ENCODE peak calls at places on chromosomes 4 and X, in six cellular contexts. X, C, Q, Y, D and F are unnamed samples.

GRCh38 chr4:81470456-81471327 is 1.0 kb downstream of the RASGEF1B start:
- DNase-seq in X (peak), C (no peak), Q (peak), Y (peak), D (peak), F (no peak)

GRCh38 chr4:38723726-38724506 is 58.9 kb downstream of the TLR10 start:
- DNase-seq in X (no peak), C (no peak), Q (no peak), Y (no peak), D (no peak), F (no peak)

GRCh38 chr4:86221076-86221475 is 138.8 kb downstream of the MAPK10 start:
- DNase-seq in X (no peak), C (no peak), Q (no peak), Y (peak), D (no peak), F (no peak)

GRCh38 chr4:88054229-88054628 is 46.8 kb downstream of the PKD2 start:
- DNase-seq in X (no peak), C (peak), Q (no peak), Y (no peak), D (no peak), F (no peak)

GRCh38 chr4:7788193-7788592 is 151.5 kb downstream of the AFAP1 start:
- DNase-seq in X (no peak), C (no peak), Q (no peak), Y (no peak), D (no peak), F (no peak)

GRCh38 chrX:119871245-119871598 is 311 bp downstream of the RNF113A start:
- DNase-seq in X (no peak), C (no peak), Q (peak), Y (no peak), D (no peak), F (no peak)

GRCh38 chrX:427812-428725 is 41.4 kb upstream of the PPP2R3B start:
- DNase-seq in X (no peak), C (no peak), Q (peak), Y (peak), D (peak), F (peak)

GRCh38 chrX:104270916-104271512 is 16.3 kb upstream of the ESX1 start:
- DNase-seq in X (no peak), C (peak), Q (peak), Y (peak), D (peak), F (no peak)

GRCh38 chrX:102129473-102129872 is 4.0 kb downstream of the TCEAL2 start:
- DNase-seq in X (no peak), C (peak), Q (peak), Y (no peak), D (no peak), F (no peak)

GRCh38 chrX:2693526-2694002 is 2.5 kb downstream of the CD99 start:
- DNase-seq in X (no peak), C (no peak), Q (no peak), Y (no peak), D (no peak), F (no peak)

GRCh38 chr4:57159866-57160265 is 49.7 kb upstream of the IGFBP7 start:
- DNase-seq in X (no peak), C (peak), Q (no peak), Y (no peak), D (no peak), F (no peak)

GRCh38 chr4:11313157-11313943 is 115.3 kb downstream of the HS3ST1 start:
- DNase-seq in X (no peak), C (no peak), Q (no peak), Y (no peak), D (no peak), F (no peak)

GRCh38 chr4:144645621-144646522 is at the start of gene HHIP:
- DNase-seq in X (peak), C (peak), Q (peak), Y (peak), D (peak), F (no peak)

GRCh38 chrX:125340508-125340907 is 20.8 kb downstream of the TEX13C start:
- DNase-seq in X (no peak), C (no peak), Q (no peak), Y (no peak), D (no peak), F (no peak)

GRCh38 chrX:110532527-110532926 is 173.9 kb downstream of the RTL9 start:
- DNase-seq in X (no peak), C (peak), Q (no peak), Y (no peak), D (no peak), F (no peak)

GRCh38 chr4:153344131-153345010 is at the start of gene MND1:
- DNase-seq in X (peak), C (peak), Q (peak), Y (peak), D (peak), F (peak)

GRCh38 chr4:42655921-42656735 is 777 bp downstream of the ATP8A1 start:
- DNase-seq in X (peak), C (no peak), Q (peak), Y (peak), D (peak), F (no peak)

GRCh38 chr4:138062929-138063328 is 179.2 kb downstream of the SLC7A11 start:
- DNase-seq in X (no peak), C (peak), Q (peak), Y (no peak), D (no peak), F (no peak)

DNA sequence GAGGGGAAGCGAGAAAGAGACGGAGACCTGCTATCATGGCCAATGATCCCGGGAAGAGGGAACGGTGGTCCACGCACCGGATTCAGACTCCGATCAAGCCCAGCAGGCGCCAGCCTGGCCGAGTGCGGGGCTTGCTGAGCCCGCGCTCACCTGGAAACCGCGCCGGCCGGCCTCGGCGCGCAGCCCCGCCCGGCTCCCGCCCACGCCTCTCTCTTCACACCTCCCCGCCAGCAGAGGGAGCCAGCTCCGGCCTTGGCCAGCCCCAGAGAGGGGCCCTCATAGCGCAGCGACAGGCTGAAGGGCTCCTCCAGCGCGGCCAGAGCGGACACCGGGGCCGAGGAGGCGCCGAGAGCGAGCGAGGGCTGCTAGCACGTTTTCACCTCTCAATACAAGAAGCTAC is 36.8 kb upstream of the SPANXN2 start:
- DNase-seq in X (no peak), C (no peak), Q (no peak), Y (peak), D (peak), F (no peak)
- TF ChIP-seq CTCF in X (no peak), C (no peak), Q (no peak), Y (no peak), D (peak), F (no peak)

DNA sequence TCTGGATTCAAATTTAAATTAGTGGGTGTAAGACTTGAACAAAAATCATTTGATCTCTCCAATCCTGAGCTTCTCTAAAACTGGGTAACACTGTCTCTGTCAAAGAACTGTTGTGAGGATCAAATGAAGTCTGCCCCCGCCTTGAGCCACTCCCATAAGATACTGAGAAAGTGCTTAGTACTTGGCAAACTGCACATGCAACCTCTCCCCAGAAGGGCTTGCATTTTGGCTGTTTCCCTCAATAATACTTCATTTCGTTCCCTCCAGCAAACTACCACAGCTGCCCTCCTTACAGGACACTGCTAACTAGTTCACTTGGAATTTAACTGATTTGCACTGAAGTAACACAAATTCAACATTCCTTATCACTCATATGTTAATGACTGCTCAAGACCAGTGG is 79.8 kb downstream of the APBB2 start:
- DNase-seq in X (no peak), C (no peak), Q (no peak), Y (no peak), D (no peak), F (no peak)
- TF ChIP-seq CTCF in X (no peak), C (no peak), Q (no peak), Y (no peak), D (no peak), F (no peak)

GRCh38 chr4:169774466-169775445 is 17.0 kb upstream of the HPF1 start:
- DNase-seq in X (peak), C (no peak), Q (no peak), Y (peak), D (peak), F (no peak)
- TF ChIP-seq CTCF in X (no peak), C (no peak), Q (peak), Y (peak), D (peak), F (no peak)

DNA sequence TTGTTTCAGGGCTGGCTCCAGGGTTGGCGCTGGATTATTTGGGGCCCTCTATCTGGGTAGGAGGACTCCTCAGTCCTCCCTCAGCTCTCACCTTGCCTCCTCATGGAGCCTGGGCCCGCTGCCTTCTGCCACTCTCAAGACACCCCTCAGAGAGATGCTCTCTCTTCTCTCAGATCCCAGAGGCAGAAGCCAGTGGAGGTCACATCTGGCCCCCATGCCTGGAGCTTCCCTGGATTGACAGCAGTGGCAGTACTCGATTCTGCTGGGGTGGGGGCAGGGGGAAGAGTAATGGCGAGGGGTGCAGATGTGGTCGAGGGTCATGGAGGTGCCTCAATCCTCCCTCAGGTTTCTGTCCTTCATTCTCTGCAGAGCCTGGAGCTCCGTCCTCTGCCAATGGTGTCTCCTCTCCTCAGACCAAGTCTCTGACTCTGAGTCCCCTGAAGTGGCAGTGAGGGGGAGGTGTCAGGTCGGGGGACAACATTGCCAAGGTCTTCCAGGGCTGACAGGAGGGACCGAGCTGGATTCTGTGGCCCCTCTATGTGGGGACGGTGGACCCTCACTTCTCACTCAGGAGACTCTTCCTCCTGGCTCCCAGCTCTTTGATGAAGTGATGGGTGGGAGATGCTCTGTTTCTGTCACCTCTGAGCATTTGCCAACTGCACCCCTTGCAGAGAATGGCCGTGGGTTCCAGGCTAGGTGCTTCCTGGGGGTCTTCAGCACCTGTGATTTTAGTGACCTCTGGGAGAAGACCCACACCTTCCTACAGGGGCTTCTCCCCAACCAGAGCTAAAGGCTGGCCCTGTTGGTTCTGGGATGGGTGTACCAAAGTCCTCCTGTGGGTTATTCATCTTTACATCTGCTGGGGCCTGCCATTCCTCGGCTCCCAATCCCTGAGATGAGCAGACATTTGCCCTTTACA is 10.9 kb upstream of the HSFX1 start:
- DNase-seq in X (no peak), C (no peak), Q (no peak), Y (no peak), D (no peak), F (no peak)
- TF ChIP-seq CTCF in X (no peak), C (no peak), Q (no peak), Y (no peak), D (no peak), F (no peak)

DNA sequence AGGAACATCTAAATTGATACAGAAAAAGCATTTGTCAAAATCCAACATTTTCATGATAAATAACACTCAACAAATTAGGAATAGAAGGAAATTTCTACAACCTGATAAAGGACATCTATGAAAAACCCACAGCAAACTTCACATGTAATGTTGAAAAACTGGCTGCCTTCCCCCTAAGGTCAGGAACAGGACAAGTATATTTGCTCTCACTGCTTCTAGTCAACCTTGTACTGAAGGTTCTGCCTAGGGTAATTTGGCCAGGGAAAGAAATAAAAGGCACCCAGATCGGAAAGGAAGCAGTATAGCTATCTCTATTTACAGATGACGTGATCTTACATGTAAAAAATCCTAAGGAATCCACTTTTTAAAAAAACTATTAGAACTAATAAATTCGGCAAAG is 97.1 kb upstream of the USP9X start:
- DNase-seq in X (no peak), C (no peak), Q (no peak), Y (no peak), D (no peak), F (no peak)
- TF ChIP-seq CTCF in X (no peak), C (no peak), Q (no peak), Y (no peak), D (no peak), F (no peak)

GRCh38 chr4:91990726-91991125 is 313.0 kb upstream of the GRID2 start:
- DNase-seq in X (no peak), C (no peak), Q (no peak), Y (no peak), D (no peak), F (no peak)

GRCh38 chr4:91984466-91984865 is 319.3 kb upstream of the GRID2 start:
- DNase-seq in X (no peak), C (no peak), Q (no peak), Y (no peak), D (no peak), F (no peak)

DNA sequence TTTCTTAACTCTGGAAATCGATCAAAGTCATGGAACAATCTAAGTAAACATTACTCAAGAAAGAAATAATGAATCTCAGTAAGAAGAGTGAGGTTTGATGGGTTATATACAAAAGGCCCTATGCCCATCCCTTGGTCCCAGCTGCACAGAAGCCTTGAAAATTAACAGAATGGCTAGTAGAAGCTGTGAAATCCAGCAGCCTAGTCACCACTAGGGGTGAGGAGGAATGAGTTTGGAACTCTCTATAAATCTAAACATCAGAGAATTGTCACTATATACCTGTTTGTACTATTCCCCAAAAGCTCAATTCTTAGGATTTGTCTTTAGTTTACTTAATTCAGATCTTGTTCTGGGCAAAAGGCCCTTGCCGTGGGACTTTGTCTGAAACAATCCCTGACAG is 313.9 kb upstream of the GRID2 start:
- DNase-seq in X (no peak), C (no peak), Q (no peak), Y (no peak), D (no peak), F (no peak)
- TF ChIP-seq CTCF in X (no peak), C (no peak), Q (no peak), Y (no peak), D (no peak), F (no peak)